ENCODE peak calls at places on chromosomes 2 and 18, in six cellular contexts. R is A549, Y is HCT116, P is HepG2, E is K562, Q is endothelial cell of umbilical vein. V is an unnamed sample.

GRCh38 chr2:45458909-45459563 is 152.0 kb downstream of the SRBD1 start:
- DNase-seq in R (peak; percentile 33), Y (peak; percentile 28), P (peak; percentile 19), E (peak; percentile 24), Q (peak; percentile 68), V (peak; percentile 65)

GRCh38 chr2:20557635-20558034 is 93.3 kb downstream of the HS1BP3 start:
- DNase-seq in R (no peak), Y (no peak), P (no peak), E (no peak), Q (no peak), V (no peak)

GRCh38 chr18:8952796-8953760 is 149.4 kb upstream of the NDUFV2 start:
- DNase-seq in R (no peak), Y (no peak), P (no peak), E (no peak), Q (no peak), V (no peak)

GRCh38 chr2:23926289-23926749 is 604 bp downstream of the ATAD2B start:
- DNase-seq in R (peak; percentile 44), Y (no peak), P (no peak), E (peak; percentile 48), Q (no peak), V (peak; percentile 73)

GRCh38 chr2:31694444-31694843 is 113.7 kb upstream of the SRD5A2 start:
- DNase-seq in R (peak; percentile 13), Y (peak; percentile 16), P (peak; percentile 43), E (peak; percentile 35), Q (no peak), V (peak; percentile 41)

GRCh38 chr2:166233244-166233643 is 105.4 kb upstream of the SCN1A start:
- DNase-seq in R (no peak), Y (no peak), P (no peak), E (no peak), Q (no peak), V (no peak)

GRCh38 chr18:67301592-67301991 is 214.9 kb downstream of the DSEL start:
- DNase-seq in R (no peak), Y (no peak), P (no peak), E (no peak), Q (no peak), V (no peak)

GRCh38 chr18:70454705-70455322 is 166.0 kb downstream of the SOCS6 start:
- DNase-seq in R (peak; percentile 38), Y (peak; percentile 67), P (peak; percentile 60), E (peak; percentile 72), Q (peak; percentile 67), V (peak; percentile 80)

GRCh38 chr2:47720036-47720435 is 62.9 kb upstream of the MSH6 start:
- DNase-seq in R (no peak), Y (no peak), P (no peak), E (no peak), Q (no peak), V (peak; percentile 55)

GRCh38 chr2:183614797-183615429 is 490.7 kb downstream of the NUP35 start:
- DNase-seq in R (no peak), Y (no peak), P (no peak), E (no peak), Q (no peak), V (no peak)

GRCh38 chr2:108917078-108917440 is 72.0 kb downstream of the EDAR start:
- DNase-seq in R (no peak), Y (no peak), P (peak; percentile 47), E (no peak), Q (no peak), V (peak; percentile 25)

GRCh38 chr18:363327-364115 is 95.7 kb upstream of the THOC1 start:
- DNase-seq in R (no peak), Y (no peak), P (no peak), E (no peak), Q (peak; percentile 40), V (peak; percentile 69)

GRCh38 chr2:6824962-6825361 is 40.7 kb downstream of the CMPK2 start:
- DNase-seq in R (no peak), Y (no peak), P (no peak), E (no peak), Q (no peak), V (no peak)

GRCh38 chr18:54671291-54671881 is 80.3 kb downstream of the DYNAP start:
- DNase-seq in R (peak; percentile 10), Y (peak; percentile 24), P (peak; percentile 19), E (peak; percentile 34), Q (peak; percentile 46), V (peak; percentile 50)

GRCh38 chr2:38406597-38407110 is 29.6 kb upstream of the ATL2 start:
- DNase-seq in R (no peak), Y (no peak), P (peak; percentile 82), E (no peak), Q (peak; percentile 53), V (peak; percentile 89)

GRCh38 chr2:33812707-33813106 is 213.6 kb upstream of the FAM98A start:
- DNase-seq in R (no peak), Y (no peak), P (no peak), E (no peak), Q (no peak), V (no peak)

GRCh38 chr18:10477121-10477862 is 22.9 kb downstream of the APCDD1 start:
- DNase-seq in R (no peak), Y (no peak), P (no peak), E (no peak), Q (no peak), V (no peak)

GRCh38 chr2:181904022-181904632 is 12.6 kb downstream of the ITPRID2 start:
- DNase-seq in R (peak; percentile 15), Y (no peak), P (peak; percentile 66), E (peak; percentile 62), Q (peak; percentile 89), V (peak; percentile 61)

GRCh38 chr2:118124293-118124891 is 36.1 kb downstream of the INSIG2 start:
- DNase-seq in R (peak; percentile 5), Y (no peak), P (no peak), E (no peak), Q (no peak), V (peak; percentile 8)

GRCh38 chr2:235711527-235711926 is 217.7 kb downstream of the AGAP1 start:
- DNase-seq in R (no peak), Y (no peak), P (no peak), E (no peak), Q (no peak), V (no peak)

GRCh38 chr2:58709687-58710354 is 468.7 kb upstream of the FANCL start:
- DNase-seq in R (no peak), Y (no peak), P (no peak), E (peak; percentile 30), Q (no peak), V (no peak)

GRCh38 chr2:201116959-201117734 is 1.2 kb downstream of the CFLAR start:
- DNase-seq in R (peak; percentile 49), Y (peak; percentile 59), P (peak; percentile 84), E (peak; percentile 71), Q (peak; percentile 94), V (peak; percentile 93)

GRCh38 chr2:26095758-26096157 is 61.9 kb downstream of the RAB10 start:
- DNase-seq in R (no peak), Y (no peak), P (no peak), E (no peak), Q (no peak), V (no peak)
- TF ChIP-seq POLR2A in R (no peak), Y (no peak), P (no peak), E (no peak), Q (no peak), V (no peak)

DNA sequence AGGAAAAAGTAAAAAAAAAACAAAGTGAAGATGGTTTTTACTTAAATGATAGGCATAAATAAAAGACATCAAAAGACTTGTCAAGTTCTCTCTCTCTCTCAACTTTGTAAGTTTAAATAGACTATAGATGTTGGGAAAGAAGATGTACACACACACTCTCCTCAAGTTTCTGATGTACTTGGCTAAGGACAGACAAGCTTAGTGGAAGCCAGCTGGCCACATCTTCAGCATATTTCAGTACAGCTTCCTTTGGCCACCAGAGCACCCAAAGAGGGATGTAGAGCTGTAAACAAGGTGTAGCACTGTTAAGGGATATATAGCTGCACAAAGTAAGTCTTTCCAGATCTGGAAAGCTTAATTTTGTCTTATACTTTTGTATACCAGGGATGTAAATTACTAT is 64.2 kb upstream of the MSTN start:
- DNase-seq in R (no peak), Y (no peak), P (no peak), E (no peak), Q (no peak), V (no peak)
- H3K4me3 ChIP-seq in R (no peak overlapping the region), Y (no peak overlapping the region), P (no peak overlapping the region), E (no peak overlapping the region), Q (no peak overlapping the region), V (no peak overlapping the region)

DNA sequence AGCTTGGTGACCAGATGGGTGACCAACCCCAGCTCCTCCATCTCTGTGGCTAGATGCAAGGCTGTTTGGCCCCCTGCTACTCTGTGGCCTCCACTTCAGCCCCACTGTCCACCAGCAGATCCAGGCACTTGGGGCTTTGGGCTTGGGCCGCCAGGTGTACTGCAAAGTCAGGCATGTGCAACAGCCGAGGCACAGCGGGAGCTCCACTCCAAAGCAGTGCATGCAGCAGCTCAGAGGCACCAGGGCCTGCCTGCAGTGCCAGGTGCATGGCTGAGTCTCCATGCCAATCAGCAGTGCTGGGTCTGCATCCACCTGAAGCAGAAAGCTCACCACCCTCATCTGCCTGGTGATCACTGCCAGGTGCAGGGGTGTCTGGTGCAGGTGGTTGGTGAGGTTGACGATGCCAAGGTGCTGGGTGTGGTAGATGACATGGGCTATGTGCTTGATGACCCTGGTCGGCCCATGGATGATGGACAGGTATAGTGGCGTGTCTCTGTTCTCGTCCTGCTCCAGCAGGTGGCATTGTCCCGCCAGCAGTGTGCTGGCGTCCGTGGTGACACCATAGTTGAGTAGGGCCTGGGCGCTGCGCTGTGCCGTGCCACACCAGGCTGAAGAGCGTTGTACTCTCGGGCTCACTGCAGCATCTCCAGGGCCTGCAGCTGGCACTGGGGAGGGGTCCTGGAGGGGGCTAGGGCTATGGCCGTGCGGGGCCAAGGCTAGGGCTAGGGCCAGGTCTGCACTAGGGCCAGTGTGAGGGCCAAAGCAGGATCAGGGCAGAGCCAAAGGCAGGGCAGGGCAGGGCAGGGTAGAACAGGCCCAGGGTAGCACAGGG is 1.0 kb upstream of the ANKRD62 start:
- DNase-seq in R (peak; percentile 41), Y (peak; percentile 13), P (peak; percentile 60), E (peak; percentile 72), Q (no peak), V (peak; percentile 61)
- TF ChIP-seq MAX in R (no peak), Y (no peak), P (no peak), E (no peak), Q (no peak), V (no peak)

DNA sequence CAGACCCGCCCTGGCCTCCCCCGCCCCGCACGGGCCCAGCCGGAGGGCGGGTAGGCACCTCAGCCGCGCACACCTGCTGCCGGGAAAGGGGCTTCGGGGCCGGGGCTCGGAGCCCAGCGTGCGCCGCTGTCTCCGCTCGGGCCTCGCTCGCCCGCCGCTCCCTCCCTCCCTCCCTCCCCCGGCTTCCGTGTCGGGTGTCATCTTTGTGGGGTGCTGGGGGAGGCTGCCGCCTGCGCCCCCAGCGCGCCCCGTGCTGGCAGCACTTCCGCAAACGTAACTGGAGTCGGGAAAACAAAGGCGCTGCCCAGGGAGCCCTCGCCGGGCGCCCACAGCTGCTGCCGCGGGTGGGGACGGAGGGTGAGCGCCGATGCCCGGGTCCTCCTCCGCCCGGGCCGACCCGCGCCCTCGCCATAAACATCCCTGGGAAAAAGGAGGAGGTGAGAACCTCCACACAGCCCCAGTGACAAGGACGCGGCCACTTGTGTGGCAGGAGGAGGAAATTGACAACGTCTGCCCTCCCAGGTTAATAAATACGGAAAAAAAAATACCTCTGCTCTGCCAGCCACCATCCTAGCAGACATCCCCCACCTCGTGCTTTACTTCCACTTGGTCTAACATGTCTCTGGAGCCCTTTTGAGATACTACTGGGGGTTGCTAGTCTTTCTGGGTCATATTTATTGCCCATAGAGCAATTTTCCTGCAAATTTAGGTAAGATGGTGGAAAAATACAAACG is 550 bp downstream of the MFSD6 start:
- DNase-seq in R (peak; percentile 33), Y (peak; percentile 7), P (no peak), E (peak; percentile 50), Q (peak; percentile 24), V (peak; percentile 71)
- TF ChIP-seq POLR2A in R (peak; percentile 9), Y (no peak), P (no peak), E (no peak), Q (no peak), V (no peak)

GRCh38 chr2:9753276-9753600 is 90.0 kb upstream of the TAF1B start:
- DNase-seq in R (peak; percentile 88), Y (peak; percentile 88), P (no peak), E (peak; percentile 68), Q (peak; percentile 84), V (peak; percentile 66)
- H3K4me3 ChIP-seq in R (peak overlapping the region; percentile 35), Y (peak overlapping the region; percentile 50), P (peak overlapping the region; percentile 14), E (no peak overlapping the region), Q (no peak overlapping the region), V (no peak overlapping the region)

V was measured in NB4.